ENCODE peak calls at places on chromosomes 16 and 17, in seven cellular contexts. H, Q, C, L, S, Y and O are unnamed samples.

GRCh38 chr17:17120716-17121115 is 78.5 kb downstream of the MPRIP start:
- DNase-seq in H (no peak), Q (no peak), C (peak), L (no peak), S (no peak), Y (no peak), O (no peak)

GRCh38 chr17:44203731-44204452 is 4.2 kb upstream of the ATXN7L3 start:
- DNase-seq in H (peak), Q (no peak), C (peak), L (no peak), S (peak), Y (no peak), O (no peak)

GRCh38 chr17:27446569-27447301 is 9.5 kb upstream of the KSR1 start:
- DNase-seq in H (no peak), Q (no peak), C (peak), L (no peak), S (no peak), Y (no peak), O (no peak)

GRCh38 chr17:72913315-72913714 is 179.2 kb downstream of the SLC39A11 start:
- DNase-seq in H (no peak), Q (no peak), C (peak), L (peak), S (no peak), Y (no peak), O (no peak)

GRCh38 chr16:397135-397661 is at the start of gene NME4:
- DNase-seq in H (no peak), Q (no peak), C (peak), L (no peak), S (no peak), Y (no peak), O (peak)

GRCh38 chr16:53913920-53914319 is 210.0 kb downstream of the FTO start:
- DNase-seq in H (no peak), Q (no peak), C (no peak), L (no peak), S (no peak), Y (no peak), O (no peak)

GRCh38 chr16:24520983-24521382 is 18.4 kb upstream of the RBBP6 start:
- DNase-seq in H (no peak), Q (no peak), C (no peak), L (no peak), S (peak), Y (no peak), O (no peak)

GRCh38 chr17:1908699-1909309 is 79.0 kb downstream of the RPA1 start:
- DNase-seq in H (no peak), Q (peak), C (peak), L (peak), S (peak), Y (no peak), O (no peak)

GRCh38 chr17:45096141-45096540 is 35.0 kb downstream of the NMT1 start:
- DNase-seq in H (no peak), Q (no peak), C (peak), L (no peak), S (no peak), Y (no peak), O (no peak)

GRCh38 chr16:30692381-30693074 is 6.4 kb upstream of the SRCAP start:
- DNase-seq in H (no peak), Q (no peak), C (no peak), L (no peak), S (no peak), Y (no peak), O (no peak)

GRCh38 chr17:65270499-65270898 is 133.3 kb downstream of the RGS9 start:
- DNase-seq in H (no peak), Q (no peak), C (no peak), L (no peak), S (no peak), Y (no peak), O (no peak)

GRCh38 chr17:62150471-62150870 is 85.4 kb upstream of the MED13 start:
- DNase-seq in H (no peak), Q (no peak), C (no peak), L (no peak), S (no peak), Y (no peak), O (no peak)

GRCh38 chr17:4658478-4659305 is 17.2 kb upstream of the ALOX15 start:
- DNase-seq in H (no peak), Q (no peak), C (no peak), L (no peak), S (no peak), Y (no peak), O (no peak)

GRCh38 chr17:57892820-57893595 is 43.2 kb upstream of the MRPS23 start:
- DNase-seq in H (peak), Q (peak), C (peak), L (peak), S (no peak), Y (peak), O (peak)

GRCh38 chr17:21024024-21024423 is 18.8 kb downstream of the USP22 start:
- DNase-seq in H (no peak), Q (no peak), C (no peak), L (no peak), S (no peak), Y (no peak), O (no peak)

GRCh38 chr17:40980594-40980993 is 3.5 kb downstream of the KRT40 start:
- DNase-seq in H (no peak), Q (no peak), C (no peak), L (no peak), S (no peak), Y (no peak), O (peak)

GRCh38 chr17:37024181-37024637 is 75.5 kb downstream of the AATF start:
- DNase-seq in H (no peak), Q (no peak), C (no peak), L (no peak), S (no peak), Y (no peak), O (no peak)

GRCh38 chr16:85611205-85611454 is 2.0 kb upstream of the GSE1 start:
- DNase-seq in H (no peak), Q (no peak), C (peak), L (no peak), S (no peak), Y (no peak), O (peak)

GRCh38 chr17:21263351-21263750 is 10.1 kb upstream of the NATD1 start:
- DNase-seq in H (no peak), Q (no peak), C (peak), L (no peak), S (no peak), Y (no peak), O (no peak)

GRCh38 chr17:58840820-58841612 is 85.4 kb downstream of the PPM1E start:
- DNase-seq in H (no peak), Q (no peak), C (no peak), L (no peak), S (no peak), Y (no peak), O (no peak)

GRCh38 chr17:47246120-47246519 is 7.5 kb upstream of the ITGB3 start:
- DNase-seq in H (no peak), Q (no peak), C (no peak), L (no peak), S (no peak), Y (no peak), O (no peak)

GRCh38 chr17:50087912-50088405 is 7.2 kb upstream of the PDK2 start:
- DNase-seq in H (peak), Q (no peak), C (no peak), L (no peak), S (no peak), Y (no peak), O (no peak)

GRCh38 chr16:57893559-57894389 is 77.2 kb downstream of the CNGB1 start:
- DNase-seq in H (peak), Q (no peak), C (no peak), L (no peak), S (no peak), Y (no peak), O (no peak)

GRCh38 chr17:30239089-30239462 is 3.6 kb upstream of the SLC6A4 start:
- DNase-seq in H (no peak), Q (no peak), C (peak), L (no peak), S (no peak), Y (no peak), O (no peak)

GRCh38 chr16:81707411-81708321 is 71.4 kb upstream of the PLCG2 start:
- DNase-seq in H (peak), Q (no peak), C (peak), L (no peak), S (no peak), Y (peak), O (peak)

GRCh38 chr16:24208710-24209109 is 47.4 kb upstream of the CACNG3 start:
- DNase-seq in H (no peak), Q (no peak), C (no peak), L (peak), S (no peak), Y (peak), O (no peak)

GRCh38 chr17:19316756-19317358 is 45.7 kb downstream of the B9D1 start:
- DNase-seq in H (no peak), Q (no peak), C (no peak), L (no peak), S (no peak), Y (no peak), O (no peak)

GRCh38 chr16:75251280-75252048 is at the start of gene BCAR1:
- DNase-seq in H (peak), Q (peak), C (peak), L (peak), S (no peak), Y (peak), O (peak)

GRCh38 chr16:87723224-87723619 is 42.6 kb downstream of the KLHDC4 start:
- DNase-seq in H (no peak), Q (peak), C (peak), L (peak), S (no peak), Y (peak), O (peak)

GRCh38 chr17:81388612-81389367 is 6.5 kb upstream of the BAHCC1 start:
- DNase-seq in H (no peak), Q (peak), C (peak), L (no peak), S (no peak), Y (peak), O (no peak)

GRCh38 chr17:74986206-74986576 is 1.2 kb upstream of the CDR2L start:
- DNase-seq in H (no peak), Q (no peak), C (no peak), L (no peak), S (no peak), Y (no peak), O (no peak)

GRCh38 chr16:47197536-47198179 is 53.9 kb upstream of the NETO2 start:
- DNase-seq in H (no peak), Q (peak), C (no peak), L (peak), S (no peak), Y (no peak), O (no peak)

GRCh38 chr16:89722392-89723278 is 1.3 kb downstream of the ZNF276 start:
- DNase-seq in H (peak), Q (peak), C (no peak), L (peak), S (peak), Y (no peak), O (peak)

GRCh38 chr16:5653789-5654188 is 556.2 kb upstream of the EEF2KMT start:
- DNase-seq in H (no peak), Q (no peak), C (no peak), L (no peak), S (no peak), Y (no peak), O (no peak)

GRCh38 chr16:637081-638018 is 1.2 kb upstream of the METTL26 start:
- DNase-seq in H (peak), Q (peak), C (peak), L (peak), S (no peak), Y (peak), O (peak)

GRCh38 chr17:37019117-37019744 is 70.5 kb downstream of the AATF start:
- DNase-seq in H (no peak), Q (no peak), C (peak), L (no peak), S (no peak), Y (no peak), O (no peak)

GRCh38 chr16:320206-320605 is 32.3 kb downstream of the AXIN1 start:
- DNase-seq in H (no peak), Q (no peak), C (no peak), L (no peak), S (no peak), Y (no peak), O (no peak)

GRCh38 chr16:50839356-50839755 is 97.5 kb downstream of the CYLD start:
- DNase-seq in H (no peak), Q (no peak), C (no peak), L (no peak), S (peak), Y (no peak), O (no peak)

GRCh38 chr17:37764383-37764782 is 19.5 kb upstream of the HNF1B start:
- DNase-seq in H (no peak), Q (no peak), C (no peak), L (no peak), S (peak), Y (no peak), O (no peak)